ENCODE peak calls at places on chromosome 6, in eight cellular contexts. One of them, this sample, is unnamed.

GRCh38 chr6:134347916-134348805 is 30.2 kb upstream of the SGK1 start:
- DNase-seq in fibroblast of lung: peak; percentile 81
- DNase-seq in endodermal cell: no peak
- DNase-seq in lower lobe of right lung: no peak
- DNase-seq in PC-3: no peak
- DNase-seq in CD8-positive, alpha-beta T cell: no peak
- DNase-seq in Peyer's patch: no peak
- DNase-seq in lung: no peak
- DNase-seq in this sample: no peak

GRCh38 chr6:31680841-31681671 is at the start of gene LY6G5C:
- DNase-seq in endodermal cell: peak; percentile 89
- DNase-seq in PC-3: peak; percentile 84
- DNase-seq in lower lobe of right lung: peak; percentile 88
- DNase-seq in fibroblast of lung: peak; percentile 96
- DNase-seq in Peyer's patch: peak; percentile 83
- DNase-seq in lung: peak; percentile 83
- DNase-seq in CD8-positive, alpha-beta T cell: peak; percentile 54
- DNase-seq in this sample: peak; percentile 87

GRCh38 chr6:111842271-111842822 is 30.9 kb downstream of the FYN start:
- DNase-seq in Peyer's patch: no peak
- DNase-seq in endodermal cell: no peak
- DNase-seq in PC-3: no peak
- DNase-seq in CD8-positive, alpha-beta T cell: no peak
- DNase-seq in lower lobe of right lung: no peak
- DNase-seq in lung: no peak
- DNase-seq in fibroblast of lung: no peak
- DNase-seq in this sample: no peak

GRCh38 chr6:106586815-106587214 is 42.5 kb downstream of the RTN4IP1 start:
- DNase-seq in endodermal cell: no peak
- DNase-seq in lung: no peak
- DNase-seq in fibroblast of lung: no peak
- DNase-seq in lower lobe of right lung: no peak
- DNase-seq in PC-3: no peak
- DNase-seq in Peyer's patch: no peak
- DNase-seq in CD8-positive, alpha-beta T cell: no peak
- DNase-seq in this sample: no peak

GRCh38 chr6:165662671-165663282 is at the start of gene PDE10A:
- DNase-seq in lower lobe of right lung: no peak
- DNase-seq in PC-3: no peak
- DNase-seq in CD8-positive, alpha-beta T cell: no peak
- DNase-seq in lung: no peak
- DNase-seq in Peyer's patch: no peak
- DNase-seq in fibroblast of lung: peak; percentile 20
- DNase-seq in endodermal cell: peak; percentile 86
- DNase-seq in this sample: no peak

GRCh38 chr6:14270925-14271791 is 153.6 kb downstream of the CD83 start:
- DNase-seq in fibroblast of lung: peak; percentile 71
- DNase-seq in CD8-positive, alpha-beta T cell: no peak
- DNase-seq in lung: no peak
- DNase-seq in Peyer's patch: no peak
- DNase-seq in PC-3: peak; percentile 99
- DNase-seq in endodermal cell: peak; percentile 45
- DNase-seq in lower lobe of right lung: peak; percentile 45
- DNase-seq in this sample: peak; percentile 57

GRCh38 chr6:47126647-47127339 is 84.7 kb upstream of the ADGRF1 start:
- DNase-seq in lower lobe of right lung: no peak
- DNase-seq in Peyer's patch: no peak
- DNase-seq in fibroblast of lung: no peak
- DNase-seq in PC-3: peak; percentile 22
- DNase-seq in endodermal cell: peak; percentile 74
- DNase-seq in lung: no peak
- DNase-seq in CD8-positive, alpha-beta T cell: no peak
- DNase-seq in this sample: no peak

GRCh38 chr6:146090474-146090873 is 61.6 kb downstream of the GRM1 start:
- DNase-seq in PC-3: peak; percentile 20
- DNase-seq in lower lobe of right lung: no peak
- DNase-seq in endodermal cell: no peak
- DNase-seq in CD8-positive, alpha-beta T cell: no peak
- DNase-seq in Peyer's patch: no peak
- DNase-seq in fibroblast of lung: no peak
- DNase-seq in lung: no peak
- DNase-seq in this sample: no peak

GRCh38 chr6:134176283-134176975 is 124.0 kb upstream of the SLC2A12 start:
- DNase-seq in Peyer's patch: peak; percentile 65
- DNase-seq in lung: peak; percentile 37
- DNase-seq in CD8-positive, alpha-beta T cell: no peak
- DNase-seq in fibroblast of lung: peak; percentile 48
- DNase-seq in PC-3: peak; percentile 21
- DNase-seq in endodermal cell: peak; percentile 86
- DNase-seq in lower lobe of right lung: peak; percentile 75
- DNase-seq in this sample: peak; percentile 67

GRCh38 chr6:28207244-28208179 is 17.6 kb upstream of the ZSCAN9 start:
- DNase-seq in fibroblast of lung: peak; percentile 38
- DNase-seq in PC-3: no peak
- DNase-seq in Peyer's patch: peak; percentile 60
- DNase-seq in endodermal cell: peak; percentile 88
- DNase-seq in CD8-positive, alpha-beta T cell: no peak
- DNase-seq in lung: no peak
- DNase-seq in lower lobe of right lung: no peak
- DNase-seq in this sample: peak; percentile 66

GRCh38 chr6:113049190-113049589 is 702.1 kb downstream of the RFPL4B start:
- DNase-seq in fibroblast of lung: no peak
- DNase-seq in endodermal cell: no peak
- DNase-seq in lower lobe of right lung: no peak
- DNase-seq in Peyer's patch: no peak
- DNase-seq in CD8-positive, alpha-beta T cell: no peak
- DNase-seq in lung: no peak
- DNase-seq in PC-3: no peak
- DNase-seq in this sample: no peak

GRCh38 chr6:43171284-43172126 is 436 bp downstream of the SRF start:
- DNase-seq in fibroblast of lung: no peak
- DNase-seq in lung: no peak
- DNase-seq in CD8-positive, alpha-beta T cell: no peak
- DNase-seq in lower lobe of right lung: no peak
- DNase-seq in PC-3: no peak
- DNase-seq in Peyer's patch: no peak
- DNase-seq in endodermal cell: no peak
- DNase-seq in this sample: peak; percentile 65

GRCh38 chr6:149900620-149901443 is 2.9 kb upstream of the RAET1E start:
- DNase-seq in PC-3: no peak
- DNase-seq in lung: no peak
- DNase-seq in fibroblast of lung: no peak
- DNase-seq in CD8-positive, alpha-beta T cell: no peak
- DNase-seq in endodermal cell: peak; percentile 43
- DNase-seq in Peyer's patch: no peak
- DNase-seq in lower lobe of right lung: no peak
- DNase-seq in this sample: no peak

GRCh38 chr6:154548130-154548830 is 37.8 kb upstream of the CNKSR3 start:
- DNase-seq in CD8-positive, alpha-beta T cell: no peak
- DNase-seq in PC-3: no peak
- DNase-seq in lower lobe of right lung: peak; percentile 53
- DNase-seq in fibroblast of lung: peak; percentile 72
- DNase-seq in endodermal cell: no peak
- DNase-seq in lung: no peak
- DNase-seq in Peyer's patch: no peak
- DNase-seq in this sample: peak; percentile 41

GRCh38 chr6:124888581-124889371 is 73.5 kb upstream of the RNF217 start:
- DNase-seq in PC-3: no peak
- DNase-seq in lower lobe of right lung: no peak
- DNase-seq in fibroblast of lung: no peak
- DNase-seq in Peyer's patch: no peak
- DNase-seq in lung: no peak
- DNase-seq in endodermal cell: no peak
- DNase-seq in CD8-positive, alpha-beta T cell: no peak
- DNase-seq in this sample: no peak

GRCh38 chr6:36131517-36132220 is 1.4 kb downstream of the MAPK13 start:
- DNase-seq in CD8-positive, alpha-beta T cell: peak; percentile 37
- DNase-seq in lung: peak; percentile 67
- DNase-seq in Peyer's patch: peak; percentile 75
- DNase-seq in endodermal cell: no peak
- DNase-seq in lower lobe of right lung: no peak
- DNase-seq in PC-3: peak; percentile 51
- DNase-seq in fibroblast of lung: peak; percentile 86
- DNase-seq in this sample: peak; percentile 82

GRCh38 chr6:82878812-82879211 is 186.8 kb downstream of the UBE3D start:
- DNase-seq in fibroblast of lung: peak; percentile 57
- DNase-seq in lower lobe of right lung: no peak
- DNase-seq in CD8-positive, alpha-beta T cell: no peak
- DNase-seq in lung: no peak
- DNase-seq in PC-3: no peak
- DNase-seq in endodermal cell: no peak
- DNase-seq in Peyer's patch: no peak
- DNase-seq in this sample: no peak

GRCh38 chr6:73714227-73714626 is 18.2 kb downstream of the CD109 start:
- DNase-seq in lower lobe of right lung: no peak
- DNase-seq in CD8-positive, alpha-beta T cell: no peak
- DNase-seq in endodermal cell: no peak
- DNase-seq in PC-3: no peak
- DNase-seq in fibroblast of lung: no peak
- DNase-seq in Peyer's patch: no peak
- DNase-seq in lung: no peak
- DNase-seq in this sample: no peak

GRCh38 chr6:155311076-155311475 is 3.2 kb downstream of the TFB1M start:
- DNase-seq in fibroblast of lung: peak; percentile 27
- DNase-seq in CD8-positive, alpha-beta T cell: no peak
- DNase-seq in lower lobe of right lung: no peak
- DNase-seq in endodermal cell: no peak
- DNase-seq in Peyer's patch: no peak
- DNase-seq in lung: no peak
- DNase-seq in PC-3: no peak
- DNase-seq in this sample: no peak

GRCh38 chr6:158293122-158293521 is 19.1 kb upstream of the TULP4 start:
- DNase-seq in lung: no peak
- DNase-seq in Peyer's patch: no peak
- DNase-seq in lower lobe of right lung: no peak
- DNase-seq in fibroblast of lung: no peak
- DNase-seq in endodermal cell: no peak
- DNase-seq in PC-3: no peak
- DNase-seq in CD8-positive, alpha-beta T cell: no peak
- DNase-seq in this sample: no peak
- H3K4me1 ChIP-seq in lung: no peaks in the 10 kb centered on the region
- H3K4me1 ChIP-seq in Peyer's patch: no peaks in the 10 kb centered on the region
- H3K4me1 ChIP-seq in lower lobe of right lung: no peaks in the 10 kb centered on the region
- H3K4me1 ChIP-seq in fibroblast of lung: no peaks in the 10 kb centered on the region
- H3K4me1 ChIP-seq in endodermal cell: no peaks in the 10 kb centered on the region
- H3K4me1 ChIP-seq in PC-3: no peaks in the 10 kb centered on the region
- H3K4me1 ChIP-seq in CD8-positive, alpha-beta T cell: peaks cover 27% of the 10 kb centered on the region
- H3K4me1 ChIP-seq in this sample: peaks cover 3% of the 10 kb centered on the region

DNA sequence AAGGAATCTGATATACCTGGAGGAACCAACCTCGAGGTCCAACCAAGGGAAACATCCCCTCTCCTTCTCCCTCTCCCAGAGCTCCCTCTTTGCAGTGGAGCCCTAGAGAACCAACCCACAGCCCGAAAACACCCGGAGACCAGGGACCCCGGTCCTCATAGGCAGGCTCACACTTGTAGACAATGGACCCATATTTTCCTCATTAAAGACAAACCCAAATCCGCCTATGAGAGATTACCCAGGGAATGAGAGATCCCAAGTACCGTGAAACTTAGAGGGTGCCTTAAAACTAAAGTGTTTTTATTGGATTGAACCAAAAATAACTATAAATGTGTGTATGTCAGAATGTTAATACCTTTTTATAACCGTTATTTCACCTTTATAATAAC is 9.6 kb upstream of the FOXF2 start:
- DNase-seq in PC-3: no peak
- DNase-seq in lung: no peak
- DNase-seq in Peyer's patch: no peak
- DNase-seq in fibroblast of lung: no peak
- DNase-seq in lower lobe of right lung: no peak
- DNase-seq in CD8-positive, alpha-beta T cell: no peak
- DNase-seq in endodermal cell: no peak
- DNase-seq in this sample: no peak
- TF ChIP-seq CTCF in PC-3: no peak
- TF ChIP-seq CTCF in lung: no peak
- TF ChIP-seq CTCF in Peyer's patch: no peak
- TF ChIP-seq CTCF in fibroblast of lung: no peak
- TF ChIP-seq CTCF in lower lobe of right lung: no peak
- TF ChIP-seq CTCF in CD8-positive, alpha-beta T cell: no peak
- TF ChIP-seq CTCF in endodermal cell: no peak
- TF ChIP-seq CTCF in this sample: no peak

GRCh38 chr6:12761376-12762115 is 45.0 kb downstream of the PHACTR1 start:
- DNase-seq in lower lobe of right lung: no peak
- DNase-seq in fibroblast of lung: no peak
- DNase-seq in CD8-positive, alpha-beta T cell: no peak
- DNase-seq in Peyer's patch: no peak
- DNase-seq in PC-3: no peak
- DNase-seq in endodermal cell: no peak
- DNase-seq in lung: no peak
- DNase-seq in this sample: no peak

GRCh38 chr6:12766365-12766764 is 49.8 kb downstream of the PHACTR1 start:
- DNase-seq in lower lobe of right lung: no peak
- DNase-seq in CD8-positive, alpha-beta T cell: no peak
- DNase-seq in PC-3: no peak
- DNase-seq in fibroblast of lung: no peak
- DNase-seq in lung: no peak
- DNase-seq in endodermal cell: no peak
- DNase-seq in Peyer's patch: no peak
- DNase-seq in this sample: no peak

GRCh38 chr6:12760911-12761310 is 44.3 kb downstream of the PHACTR1 start:
- DNase-seq in lower lobe of right lung: no peak
- DNase-seq in Peyer's patch: no peak
- DNase-seq in fibroblast of lung: no peak
- DNase-seq in CD8-positive, alpha-beta T cell: no peak
- DNase-seq in PC-3: no peak
- DNase-seq in lung: no peak
- DNase-seq in endodermal cell: no peak
- DNase-seq in this sample: no peak
- H3K4me1 ChIP-seq in lower lobe of right lung: no peaks in the 10 kb centered on the region
- H3K4me1 ChIP-seq in Peyer's patch: no peaks in the 10 kb centered on the region
- H3K4me1 ChIP-seq in fibroblast of lung: no peaks in the 10 kb centered on the region
- H3K4me1 ChIP-seq in CD8-positive, alpha-beta T cell: no peaks in the 10 kb centered on the region
- H3K4me1 ChIP-seq in PC-3: no peaks in the 10 kb centered on the region
- H3K4me1 ChIP-seq in lung: no peaks in the 10 kb centered on the region
- H3K4me1 ChIP-seq in endodermal cell: no peaks in the 10 kb centered on the region
- H3K4me1 ChIP-seq in this sample: no peaks in the 10 kb centered on the region

DNA sequence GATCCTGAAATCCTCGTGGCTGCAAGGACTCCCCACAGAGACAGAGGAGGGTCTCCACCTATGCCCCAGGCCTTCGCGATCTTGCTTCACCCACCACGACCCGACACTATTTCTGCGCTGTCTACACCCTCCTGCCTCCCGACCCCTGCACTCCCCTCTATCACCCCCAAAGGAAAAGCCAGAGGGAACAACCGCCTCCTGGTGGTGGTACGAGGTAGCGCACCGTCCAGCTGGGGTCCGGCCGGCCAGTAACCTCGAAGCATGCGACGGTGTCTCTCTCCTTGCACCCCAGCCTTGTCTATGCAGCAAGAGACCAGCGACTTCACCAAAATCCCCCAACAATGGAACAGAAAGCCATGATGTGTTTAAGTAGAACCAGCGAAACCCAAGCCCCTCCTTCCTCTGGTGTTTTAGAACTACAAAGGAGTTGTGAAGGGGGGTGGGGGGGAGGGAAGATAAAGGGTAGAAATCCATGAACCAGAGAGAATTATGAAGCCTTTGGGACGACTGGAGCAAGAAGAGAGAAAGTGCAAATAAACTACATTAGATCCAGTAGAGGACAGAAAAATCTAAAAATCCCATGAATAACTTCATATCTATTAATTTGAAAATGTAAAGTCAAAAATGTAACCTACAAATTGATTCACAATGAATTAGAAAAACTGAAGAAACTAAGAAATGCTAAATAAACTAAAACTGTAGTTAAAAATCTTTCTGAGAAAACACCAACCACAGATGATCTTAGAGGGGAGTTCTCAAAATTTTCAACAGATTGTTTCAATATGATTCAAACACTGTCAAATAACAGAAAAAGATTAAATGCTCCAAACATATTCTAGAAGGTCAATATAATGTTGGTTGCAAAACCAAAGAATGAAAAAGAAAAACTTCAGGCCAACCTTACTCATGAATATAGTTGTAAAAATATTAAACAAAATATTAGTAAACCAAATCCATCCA is 168.0 kb downstream of the CDK19 start:
- DNase-seq in PC-3: no peak
- DNase-seq in CD8-positive, alpha-beta T cell: no peak
- DNase-seq in endodermal cell: peak; percentile 76
- DNase-seq in lower lobe of right lung: no peak
- DNase-seq in fibroblast of lung: no peak
- DNase-seq in lung: no peak
- DNase-seq in Peyer's patch: no peak
- DNase-seq in this sample: no peak
- TF ChIP-seq CTCF in PC-3: peak; percentile 38
- TF ChIP-seq CTCF in CD8-positive, alpha-beta T cell: no peak
- TF ChIP-seq CTCF in endodermal cell: peak; percentile 80
- TF ChIP-seq CTCF in lower lobe of right lung: peak; percentile 24
- TF ChIP-seq CTCF in fibroblast of lung: peak; percentile 37
- TF ChIP-seq CTCF in lung: no peak
- TF ChIP-seq CTCF in Peyer's patch: no peak
- TF ChIP-seq CTCF in this sample: no peak